ENCODE peak calls at places on chromosomes 6 and 20, in four cellular contexts. Z is A549, W is right lobe of liver, R is upper lobe of right lung. F is an unnamed sample.

GRCh38 chr6:21895591-21895990 is 302.0 kb downstream of the SOX4 start:
- DNase-seq in Z (no peak), W (no peak), R (no peak), F (peak)

GRCh38 chr20:35307666-35308653 is 15.7 kb upstream of the FAM83C start:
- DNase-seq in Z (peak), W (peak), R (no peak), F (no peak)

GRCh38 chr20:15976047-15976731 is 597.1 kb downstream of the KIF16B start:
- DNase-seq in Z (no peak), W (no peak), R (no peak), F (no peak)

GRCh38 chr20:41029150-41029872 is 689 bp downstream of the TOP1 start:
- DNase-seq in Z (peak), W (peak), R (peak), F (no peak)

GRCh38 chr6:33578588-33579011 is 1.5 kb downstream of the BAK1 start:
- DNase-seq in Z (no peak), W (no peak), R (no peak), F (no peak)

GRCh38 chr20:1816384-1817381 is 78.5 kb upstream of the SIRPA start:
- DNase-seq in Z (peak), W (peak), R (no peak), F (no peak)

GRCh38 chr6:44007818-44008660 is 119.2 kb downstream of the MRPL14 start:
- DNase-seq in Z (no peak), W (peak), R (peak), F (no peak)

GRCh38 chr20:13455713-13456112 is 183.0 kb downstream of the TASP1 start:
- DNase-seq in Z (no peak), W (peak), R (no peak), F (peak)

GRCh38 chr6:26172496-26172958 is 85.3 kb downstream of the HFE start:
- DNase-seq in Z (no peak), W (no peak), R (no peak), F (peak)

GRCh38 chr6:33815854-33816253 is 12.1 kb upstream of the MLN start:
- DNase-seq in Z (no peak), W (no peak), R (no peak), F (peak)

GRCh38 chr6:43799671-43800623 is 29.9 kb downstream of the VEGFA start:
- DNase-seq in Z (no peak), W (no peak), R (no peak), F (no peak)

GRCh38 chr6:90121982-90122381 is 174.7 kb downstream of the BACH2 start:
- DNase-seq in Z (no peak), W (no peak), R (no peak), F (no peak)

GRCh38 chr6:37125779-37126553 is 44.0 kb upstream of the PIM1 start:
- DNase-seq in Z (peak), W (no peak), R (no peak), F (peak)

GRCh38 chr6:107627928-107628327 is 138.0 kb downstream of the SOBP start:
- DNase-seq in Z (no peak), W (no peak), R (no peak), F (no peak)

GRCh38 chr6:68343901-68344300 is 291.2 kb upstream of the ADGRB3 start:
- DNase-seq in Z (peak), W (no peak), R (no peak), F (no peak)

GRCh38 chr6:75210885-75211739 is 5.3 kb upstream of the COL12A1 start:
- DNase-seq in Z (peak), W (no peak), R (no peak), F (peak)

GRCh38 chr20:11453430-11453829 is 464.3 kb upstream of the BTBD3 start:
- DNase-seq in Z (peak), W (no peak), R (no peak), F (peak)

GRCh38 chr6:129340983-129341382 is 369.0 kb downstream of the ARHGAP18 start:
- DNase-seq in Z (peak), W (no peak), R (no peak), F (peak)

GRCh38 chr6:76876922-76877553 is 586.3 kb downstream of the HTR1B start:
- DNase-seq in Z (peak), W (no peak), R (no peak), F (peak)

GRCh38 chr20:63462244-63462643 is 10.2 kb downstream of the KCNQ2 start:
- DNase-seq in Z (no peak), W (no peak), R (no peak), F (no peak)

GRCh38 chr20:34507661-34508060 is 8.6 kb upstream of the DYNLRB1 start:
- DNase-seq in Z (no peak), W (no peak), R (no peak), F (no peak)

GRCh38 chr6:110529355-110529754 is 52.9 kb upstream of the SLC22A16 start:
- DNase-seq in Z (no peak), W (no peak), R (no peak), F (peak)

GRCh38 chr6:11462742-11463414 is 74.7 kb upstream of the TMEM170B start:
- DNase-seq in Z (no peak), W (no peak), R (no peak), F (peak)

GRCh38 chr6:81655696-81656095 is 96.8 kb downstream of the TENT5A start:
- DNase-seq in Z (no peak), W (no peak), R (no peak), F (no peak)
- TF ChIP-seq CTCF in Z (no peak), W (no peak), R (no peak), F (no peak)

DNA sequence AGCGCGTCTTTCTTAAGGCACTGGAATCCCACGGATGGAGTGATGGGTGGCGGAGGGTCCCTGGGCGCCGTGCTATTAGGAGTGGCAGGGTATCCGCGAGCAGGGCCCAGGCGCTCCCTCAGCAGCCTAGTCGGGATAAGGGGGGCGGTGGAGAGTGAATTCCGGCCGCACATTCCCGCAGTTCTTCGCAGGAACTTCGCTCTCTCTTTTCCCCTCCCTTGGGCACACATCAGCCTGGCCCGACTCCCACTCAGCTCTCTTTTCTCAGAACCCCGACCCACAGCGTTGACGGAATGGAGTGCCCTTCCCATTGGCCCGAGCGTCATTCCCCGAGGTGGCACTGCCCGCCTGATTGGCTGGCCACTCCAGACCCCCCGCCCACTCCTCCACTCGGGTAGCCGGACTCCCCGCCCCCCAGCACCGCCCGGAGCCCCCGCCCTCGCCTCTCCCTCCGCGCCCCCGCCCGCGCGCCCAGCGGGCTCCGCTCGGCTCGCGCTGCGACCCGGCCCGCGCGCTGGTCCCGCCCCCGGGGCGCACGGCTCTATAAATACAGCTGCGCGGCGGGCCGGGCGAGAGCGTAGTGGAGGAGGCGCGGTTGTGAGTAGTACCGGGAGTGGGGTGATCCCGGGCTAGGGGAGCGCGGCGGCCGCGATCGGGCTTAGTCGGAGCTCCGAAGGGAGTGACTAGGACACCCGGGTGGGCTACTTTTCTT is at the start of gene ID4:
- DNase-seq in Z (peak), W (peak), R (peak), F (peak)
- TF ChIP-seq CTCF in Z (no peak), W (no peak), R (no peak), F (no peak)

DNA sequence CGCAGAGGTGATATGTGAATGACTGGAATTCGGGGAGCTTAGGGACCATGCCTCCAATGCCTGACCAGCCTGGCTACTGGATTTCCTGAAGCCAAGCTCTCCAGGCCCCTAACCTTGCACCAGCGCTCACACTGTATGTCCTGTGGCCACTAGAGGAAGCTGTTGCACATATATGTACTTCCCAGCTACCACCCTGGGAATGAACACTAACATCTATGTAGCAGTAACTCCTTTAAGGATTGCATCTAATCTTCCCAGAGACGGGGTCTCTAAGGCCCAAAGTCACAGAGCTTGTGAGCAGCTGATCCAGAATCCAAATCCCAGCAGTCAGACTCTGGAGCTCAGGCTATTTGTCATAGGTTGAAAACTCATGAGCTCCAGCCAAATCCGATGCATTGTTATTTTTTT is 20.4 kb upstream of the BPIFB1 start:
- DNase-seq in Z (peak), W (no peak), R (no peak), F (peak)
- TF ChIP-seq CTCF in Z (peak), W (peak), R (peak), F (peak)

GRCh38 chr6:161374971-161375873 is 101.4 kb upstream of the AGPAT4 start:
- DNase-seq in Z (peak), W (peak), R (peak), F (peak)
- TF ChIP-seq CTCF in Z (no peak), W (no peak), R (peak), F (peak)

GRCh38 chr6:116218172-116218633 is 35.7 kb downstream of the TSPYL4 start:
- DNase-seq in Z (no peak), W (no peak), R (no peak), F (peak)
- TF ChIP-seq CTCF in Z (peak), W (peak), R (peak), F (no peak)